ENCODE peak calls at places on chromosome X, in five cellular contexts. One of them, this sample, is unnamed.

GRCh38 chrX:118758511-118758910 is 31.1 kb downstream of the IL13RA1 start:
- ATAC-seq in heart left ventricle: no peak
- ATAC-seq in lower lobe of right lung: no peak
- ATAC-seq in activated CD4-positive, alpha-beta T cell treated with anti-CD3 and anti-CD28 coated beads for 36 hours: no peak
- ATAC-seq in T-helper 17 cell: no peak
- ATAC-seq in this sample: no peak

GRCh38 chrX:44748014-44748413 is 95.8 kb upstream of the DUSP21 start:
- ATAC-seq in heart left ventricle: no peak
- ATAC-seq in lower lobe of right lung: no peak
- ATAC-seq in activated CD4-positive, alpha-beta T cell treated with anti-CD3 and anti-CD28 coated beads for 36 hours: no peak
- ATAC-seq in T-helper 17 cell: no peak
- ATAC-seq in this sample: no peak

GRCh38 chrX:9997524-9997923 is 30.4 kb downstream of the CLDN34 start:
- ATAC-seq in heart left ventricle: peak
- ATAC-seq in lower lobe of right lung: peak
- ATAC-seq in activated CD4-positive, alpha-beta T cell treated with anti-CD3 and anti-CD28 coated beads for 36 hours: peak
- ATAC-seq in T-helper 17 cell: peak
- ATAC-seq in this sample: peak

GRCh38 chrX:19723427-19723826 is 164.0 kb downstream of the SH3KBP1 start:
- ATAC-seq in heart left ventricle: no peak
- ATAC-seq in lower lobe of right lung: no peak
- ATAC-seq in activated CD4-positive, alpha-beta T cell treated with anti-CD3 and anti-CD28 coated beads for 36 hours: peak
- ATAC-seq in T-helper 17 cell: no peak
- ATAC-seq in this sample: no peak

GRCh38 chrX:44012484-44013096 is 39.4 kb upstream of the NDP start:
- ATAC-seq in heart left ventricle: peak
- ATAC-seq in lower lobe of right lung: peak
- ATAC-seq in activated CD4-positive, alpha-beta T cell treated with anti-CD3 and anti-CD28 coated beads for 36 hours: peak
- ATAC-seq in T-helper 17 cell: peak
- ATAC-seq in this sample: peak

GRCh38 chrX:46268429-46268828 is 276.8 kb downstream of the ZNF674 start:
- ATAC-seq in heart left ventricle: no peak
- ATAC-seq in lower lobe of right lung: no peak
- ATAC-seq in activated CD4-positive, alpha-beta T cell treated with anti-CD3 and anti-CD28 coated beads for 36 hours: peak
- ATAC-seq in T-helper 17 cell: no peak
- ATAC-seq in this sample: no peak

GRCh38 chrX:13167444-13168207 is 123.2 kb upstream of the FAM9C start:
- ATAC-seq in heart left ventricle: peak
- ATAC-seq in lower lobe of right lung: peak
- ATAC-seq in activated CD4-positive, alpha-beta T cell treated with anti-CD3 and anti-CD28 coated beads for 36 hours: peak
- ATAC-seq in T-helper 17 cell: peak
- ATAC-seq in this sample: no peak

GRCh38 chrX:1442016-1442665 is 10.6 kb downstream of the ASMTL start:
- ATAC-seq in heart left ventricle: no peak
- ATAC-seq in lower lobe of right lung: no peak
- ATAC-seq in activated CD4-positive, alpha-beta T cell treated with anti-CD3 and anti-CD28 coated beads for 36 hours: no peak
- ATAC-seq in T-helper 17 cell: no peak
- ATAC-seq in this sample: no peak

GRCh38 chrX:149877157-149877556 is 3.8 kb upstream of the MAGEA8 start:
- ATAC-seq in heart left ventricle: no peak
- ATAC-seq in lower lobe of right lung: no peak
- ATAC-seq in activated CD4-positive, alpha-beta T cell treated with anti-CD3 and anti-CD28 coated beads for 36 hours: no peak
- ATAC-seq in T-helper 17 cell: no peak
- ATAC-seq in this sample: no peak

GRCh38 chrX:133435544-133436124 is 20.3 kb upstream of the GPC4 start:
- ATAC-seq in heart left ventricle: no peak
- ATAC-seq in lower lobe of right lung: peak
- ATAC-seq in activated CD4-positive, alpha-beta T cell treated with anti-CD3 and anti-CD28 coated beads for 36 hours: no peak
- ATAC-seq in T-helper 17 cell: no peak
- ATAC-seq in this sample: no peak

GRCh38 chrX:10556405-10556804 is 64.0 kb downstream of the MID1 start:
- ATAC-seq in heart left ventricle: no peak
- ATAC-seq in lower lobe of right lung: no peak
- ATAC-seq in activated CD4-positive, alpha-beta T cell treated with anti-CD3 and anti-CD28 coated beads for 36 hours: no peak
- ATAC-seq in T-helper 17 cell: no peak
- ATAC-seq in this sample: no peak

This sample was measured in stimulated activated memory B cell treated with anti-CD40 and anti-IgM and Interleukin-4, amounts not matched to agents 10 μg/mL and 1 μg/mL and 100 μg/mL, for 72 hours.